ENCODE peak calls at places on chromosomes 2 and 18, in five cellular contexts. N is adrenal gland, E is transverse colon, F is A549, J is sigmoid colon. U is an unnamed sample.

GRCh38 chr18:53991202-53991601 is 233.3 kb downstream of the MBD2 start:
- DNase-seq in N (no peak), E (no peak), F (peak), J (no peak), U (no peak)

GRCh38 chr2:39663187-39663930 is 2.4 kb upstream of the TMEM178A start:
- DNase-seq in N (no peak), E (no peak), F (no peak), J (no peak), U (no peak)

GRCh38 chr2:11967946-11968465 is 221.6 kb downstream of the LPIN1 start:
- DNase-seq in N (peak), E (no peak), F (no peak), J (no peak), U (no peak)

GRCh38 chr18:62759704-62760402 is 44.5 kb downstream of the PHLPP1 start:
- DNase-seq in N (no peak), E (no peak), F (no peak), J (no peak), U (no peak)

GRCh38 chr2:172513935-172514586 is 41.8 kb upstream of the PDK1 start:
- DNase-seq in N (no peak), E (no peak), F (no peak), J (no peak), U (no peak)

GRCh38 chr2:224832207-224832606 is 116.0 kb upstream of the CCDC195 start:
- DNase-seq in N (no peak), E (no peak), F (no peak), J (no peak), U (no peak)

GRCh38 chr2:236168110-236169067 is at the start of gene GBX2:
- DNase-seq in N (no peak), E (peak), F (peak), J (peak), U (peak)

GRCh38 chr18:31513189-31513907 is 15.4 kb downstream of the DSG2 start:
- DNase-seq in N (no peak), E (no peak), F (peak), J (no peak), U (no peak)

GRCh38 chr2:101717041-101717817 is 19.7 kb downstream of the MAP4K4 start:
- DNase-seq in N (no peak), E (peak), F (no peak), J (no peak), U (no peak)

GRCh38 chr18:74013955-74014354 is 133.7 kb downstream of the FBXO15 start:
- DNase-seq in N (peak), E (no peak), F (no peak), J (no peak), U (no peak)

GRCh38 chr2:241014764-241015163 is 16.3 kb downstream of the SNED1 start:
- DNase-seq in N (no peak), E (no peak), F (no peak), J (peak), U (peak)

GRCh38 chr2:234330902-234331301 is 166.0 kb downstream of the ARL4C start:
- DNase-seq in N (no peak), E (no peak), F (peak), J (no peak), U (no peak)

GRCh38 chr2:213429516-213429915 is 145.3 kb downstream of the SPAG16 start:
- DNase-seq in N (no peak), E (no peak), F (no peak), J (no peak), U (no peak)

GRCh38 chr2:165406053-165406628 is 63.4 kb upstream of the CSRNP3 start:
- DNase-seq in N (no peak), E (no peak), F (no peak), J (no peak), U (no peak)

GRCh38 chr2:165634282-165634681 is 159.8 kb downstream of the GALNT3 start:
- DNase-seq in N (no peak), E (no peak), F (no peak), J (no peak), U (no peak)

GRCh38 chr2:38261569-38262513 is 115.2 kb downstream of the ATL2 start:
- DNase-seq in N (no peak), E (no peak), F (no peak), J (no peak), U (no peak)

GRCh38 chr2:33378551-33379220 is 97.8 kb upstream of the RASGRP3 start:
- DNase-seq in N (no peak), E (no peak), F (no peak), J (no peak), U (peak)

GRCh38 chr2:83055338-83056010 is 1403.6 kb downstream of the SUCLG1 start:
- DNase-seq in N (no peak), E (no peak), F (no peak), J (no peak), U (no peak)

GRCh38 chr2:209721497-209721896 is 50.1 kb upstream of the UNC80 start:
- DNase-seq in N (no peak), E (no peak), F (no peak), J (no peak), U (no peak)

GRCh38 chr2:10303634-10304378 is 1.1 kb downstream of the HPCAL1 start:
- DNase-seq in N (peak), E (peak), F (peak), J (no peak), U (peak)

GRCh38 chr2:210199186-210199765 is 26.0 kb downstream of the ACADL start:
- DNase-seq in N (no peak), E (no peak), F (peak), J (no peak), U (no peak)

GRCh38 chr18:37299471-37300304 is 265.9 kb downstream of the CELF4 start:
- DNase-seq in N (peak), E (peak), F (peak), J (peak), U (peak)

GRCh38 chr18:37385846-37386435 is 179.7 kb downstream of the CELF4 start:
- DNase-seq in N (no peak), E (no peak), F (peak), J (no peak), U (no peak)

GRCh38 chr2:65388051-65388531 is 44.3 kb downstream of the SPRED2 start:
- DNase-seq in N (no peak), E (no peak), F (no peak), J (no peak), U (no peak)
- H3K4me3 ChIP-seq in N (no peak), E (no peak), F (no peak), J (no peak), U (no peak)

GRCh38 chr2:23588106-23588505 is 203.1 kb downstream of the KLHL29 start:
- DNase-seq in N (no peak), E (no peak), F (no peak), J (peak), U (no peak)
- TF ChIP-seq POLR2A in N (no peak), E (no peak), F (no peak), J (no peak), U (no peak)

DNA sequence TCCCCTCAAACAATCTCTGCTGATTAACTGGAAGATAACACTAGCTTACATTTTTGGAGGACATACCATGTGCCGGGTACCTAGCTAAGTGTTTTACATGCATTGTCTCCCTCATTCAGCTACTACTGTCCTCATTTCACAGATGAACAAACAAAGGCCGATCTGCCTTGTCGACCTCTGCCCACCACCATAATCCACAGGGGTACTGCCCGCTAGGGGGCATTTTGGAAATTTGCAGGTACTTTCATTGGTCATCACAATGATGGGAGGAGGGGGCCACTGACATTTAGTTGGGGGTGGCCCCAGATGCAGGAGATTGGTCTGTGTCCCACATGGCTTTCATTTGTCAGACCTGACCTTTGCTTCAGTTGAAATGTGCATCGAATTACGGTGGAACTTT is 3.9 kb upstream of the TMEM163 start:
- DNase-seq in N (no peak), E (no peak), F (no peak), J (no peak), U (no peak)
- TF ChIP-seq CTCF in N (no peak), E (no peak), F (peak), J (no peak), U (no peak)

DNA sequence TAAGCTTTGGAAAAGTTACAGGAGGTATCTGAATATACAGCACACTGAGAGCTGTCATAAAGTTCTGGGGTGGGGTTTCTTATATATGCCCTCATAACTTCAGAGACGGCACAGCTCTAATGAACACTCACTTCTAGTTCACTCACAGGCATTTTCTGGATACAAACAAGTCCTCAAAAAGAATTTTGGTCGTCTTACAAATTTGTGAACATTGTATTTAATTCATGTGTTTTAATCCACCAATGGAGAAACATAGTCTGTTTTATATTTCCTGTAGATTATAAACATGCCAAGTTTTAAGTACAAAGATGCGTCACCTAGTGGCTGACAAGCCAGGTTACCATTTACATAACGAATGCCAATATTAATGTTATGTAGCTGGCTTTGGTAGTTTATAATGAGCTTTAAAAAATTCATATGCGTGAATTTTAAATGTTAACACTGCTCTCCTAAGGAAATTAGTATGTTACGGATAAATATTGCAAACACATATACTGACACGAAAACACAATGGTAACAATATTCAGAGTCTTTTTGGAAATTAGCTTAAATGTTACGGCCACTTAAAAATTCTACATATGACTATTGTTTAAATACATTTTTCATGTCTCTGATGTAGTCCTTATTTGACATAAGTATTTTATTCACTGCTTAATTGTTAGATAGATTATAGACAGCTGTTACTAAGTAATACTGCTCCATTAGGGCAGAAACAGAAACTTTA is 2.5 kb downstream of the COL3A1 start:
- DNase-seq in N (no peak), E (no peak), F (no peak), J (no peak), U (no peak)
- H3K4me3 ChIP-seq in N (no peak), E (peak), F (no peak), J (peak), U (peak)

GRCh38 chr2:232817756-232818155 is 41.4 kb upstream of the KCNJ13 start:
- DNase-seq in N (no peak), E (no peak), F (no peak), J (no peak), U (no peak)
- TF ChIP-seq POLR2A in N (no peak), E (no peak), F (no peak), J (no peak), U (no peak)

GRCh38 chr2:120523766-120524165 is 177.8 kb downstream of the INHBB start:
- DNase-seq in N (no peak), E (no peak), F (no peak), J (no peak), U (no peak)
- TF ChIP-seq CTCF in N (no peak), E (no peak), F (no peak), J (no peak), U (no peak)

U was measured in testis.